ENCODE peak calls at places on chromosomes 2 and 18, in seven cellular contexts. V, S, A, L, Z, C and W are unnamed samples.

GRCh38 chr2:10880586-10881321 is 31.0 kb upstream of the KCNF1 start:
- DNase-seq in Z (no peak), S (no peak), V (no peak), A (no peak), C (no peak), L (no peak), W (no peak)

GRCh38 chr2:207561386-207562080 is 31.8 kb downstream of the CREB1 start:
- DNase-seq in Z (no peak), L (no peak), A (no peak), V (peak), C (no peak), S (no peak), W (no peak)

GRCh38 chr2:18926633-18927524 is 337.5 kb upstream of the NT5C1B start:
- DNase-seq in S (no peak), V (no peak), L (no peak), A (no peak), Z (no peak), C (no peak), W (no peak)

GRCh38 chr2:149719695-149720094 is 132.1 kb upstream of the MMADHC start:
- DNase-seq in C (no peak), A (no peak), L (no peak), Z (no peak), V (no peak), S (no peak), W (no peak)

GRCh38 chr2:219620546-219620945 is 6.9 kb upstream of the SLC4A3 start:
- DNase-seq in C (no peak), S (no peak), A (no peak), Z (no peak), V (no peak), L (no peak), W (no peak)

GRCh38 chr18:74370163-74370562 is 54.5 kb downstream of the C18orf63 start:
- DNase-seq in C (no peak), A (no peak), L (no peak), V (no peak), Z (no peak), S (no peak), W (no peak)

GRCh38 chr2:2698182-2699116 is 367.4 kb upstream of the MYT1L start:
- DNase-seq in C (no peak), Z (peak), L (peak), S (peak), A (peak), V (no peak), W (no peak)

GRCh38 chr18:49849331-49850217 is 36.2 kb upstream of the ACAA2 start:
- DNase-seq in A (no peak), L (peak), S (no peak), V (peak), Z (no peak), C (peak), W (no peak)

GRCh38 chr2:25109822-25110221 is 58.6 kb downstream of the POMC start:
- DNase-seq in L (no peak), A (no peak), Z (no peak), C (no peak), S (no peak), V (no peak), W (no peak)

GRCh38 chr18:7000484-7001096 is 117.0 kb downstream of the LAMA1 start:
- DNase-seq in A (no peak), C (no peak), Z (no peak), L (peak), S (no peak), V (peak), W (no peak)

GRCh38 chr18:76265375-76266225 is 229.4 kb downstream of the ZNF516 start:
- DNase-seq in L (peak), S (no peak), Z (no peak), C (no peak), V (peak), A (no peak), W (no peak)

GRCh38 chr18:63970803-63971191 is 916 bp downstream of the SERPINB8 start:
- DNase-seq in C (no peak), S (peak), V (peak), A (no peak), Z (no peak), L (peak), W (no peak)

GRCh38 chr2:192886636-192887035 is 691.9 kb upstream of the TMEFF2 start:
- DNase-seq in V (no peak), C (no peak), A (no peak), L (no peak), S (no peak), Z (no peak), W (no peak)

GRCh38 chr2:1974391-1974790 is 230.1 kb upstream of the PXDN start:
- DNase-seq in Z (no peak), C (no peak), S (no peak), V (no peak), A (no peak), L (no peak), W (no peak)

GRCh38 chr18:57931038-57931437 is 113.0 kb upstream of the NEDD4L start:
- DNase-seq in A (no peak), Z (no peak), S (no peak), L (no peak), V (no peak), C (no peak), W (no peak)

GRCh38 chr2:187372213-187372612 is 75.8 kb downstream of the CALCRL start:
- DNase-seq in A (no peak), C (no peak), S (no peak), V (peak), Z (no peak), L (no peak), W (no peak)

GRCh38 chr2:239678186-239678490 is 277.3 kb upstream of the HDAC4 start:
- DNase-seq in S (no peak), Z (no peak), A (no peak), L (no peak), V (no peak), C (no peak), W (no peak)

GRCh38 chr2:42098571-42099430 is 51.0 kb downstream of the PKDCC start:
- DNase-seq in A (no peak), L (no peak), C (no peak), S (no peak), V (no peak), Z (no peak), W (peak)

GRCh38 chr18:26322892-26323653 is 96.8 kb downstream of the TAF4B start:
- DNase-seq in C (no peak), S (no peak), V (peak), A (no peak), Z (no peak), L (no peak), W (no peak)

GRCh38 chr18:48829443-48830149 is 121.2 kb downstream of the SMAD7 start:
- DNase-seq in A (no peak), S (no peak), C (no peak), Z (no peak), V (no peak), L (no peak), W (no peak)

GRCh38 chr2:32743480-32744236 is 115.8 kb downstream of the TTC27 start:
- DNase-seq in L (no peak), C (no peak), Z (no peak), S (no peak), A (no peak), V (peak), W (no peak)

GRCh38 chr18:67217551-67218166 is 298.9 kb downstream of the DSEL start:
- DNase-seq in Z (peak), A (peak), S (peak), V (peak), C (peak), L (peak), W (peak)

GRCh38 chr2:29753676-29754444 is 167.5 kb downstream of the ALK start:
- DNase-seq in S (no peak), A (no peak), L (no peak), V (peak), C (no peak), Z (no peak), W (no peak)

GRCh38 chr2:3652896-3653625 is 4.9 kb upstream of the ALLC start:
- DNase-seq in L (no peak), V (no peak), Z (no peak), C (no peak), A (no peak), S (no peak), W (no peak)

GRCh38 chr2:232667989-232668583 is 29.0 kb upstream of the GIGYF2 start:
- DNase-seq in Z (no peak), L (no peak), S (no peak), A (no peak), C (no peak), V (no peak), W (no peak)

GRCh38 chr18:31041346-31042067 is 1.0 kb downstream of the DSC3 start:
- DNase-seq in A (no peak), L (no peak), Z (no peak), C (peak), S (peak), V (no peak), W (no peak)

GRCh38 chr18:7164610-7165009 is 47.0 kb upstream of the LAMA1 start:
- DNase-seq in S (no peak), Z (no peak), V (peak), C (no peak), L (no peak), A (no peak), W (no peak)

GRCh38 chr2:188975497-188976102 is 1.4 kb downstream of the COL3A1 start:
- DNase-seq in L (no peak), V (peak), C (no peak), Z (no peak), S (no peak), A (no peak), W (no peak)

GRCh38 chr18:75544051-75544481 is 116.6 kb upstream of the SMIM21 start:
- DNase-seq in C (no peak), A (no peak), L (no peak), V (peak), S (no peak), Z (no peak), W (no peak)